ENCODE peak calls at places on chromosomes 3 and 15, in four cellular contexts. One of them, this sample, is unnamed. For H3K4me1, the result is how much of the 10 kb centered on the place peaks cover.

GRCh38 chr3:126527006-126527405 is 3.1 kb downstream of the CHST13 start:
- DNase-seq in transverse colon: no peak
- DNase-seq in CD8-positive, alpha-beta T cell: no peak
- DNase-seq in GM12878: no peak
- DNase-seq in this sample: peak

GRCh38 chr15:101664303-101664913 is 12.2 kb upstream of the TM2D3 start:
- DNase-seq in transverse colon: no peak
- DNase-seq in GM12878: no peak
- DNase-seq in CD8-positive, alpha-beta T cell: no peak
- DNase-seq in this sample: no peak

GRCh38 chr15:71136159-71137137 is 21.2 kb downstream of the THSD4 start:
- DNase-seq in transverse colon: no peak
- DNase-seq in GM12878: no peak
- DNase-seq in CD8-positive, alpha-beta T cell: no peak
- DNase-seq in this sample: no peak

GRCh38 chr15:85671156-85671555 is 123.6 kb downstream of the KLHL25 start:
- DNase-seq in GM12878: no peak
- DNase-seq in transverse colon: no peak
- DNase-seq in CD8-positive, alpha-beta T cell: no peak
- DNase-seq in this sample: no peak

GRCh38 chr3:45677045-45677436 is 12.2 kb upstream of the SACM1L start:
- DNase-seq in transverse colon: peak
- DNase-seq in GM12878: no peak
- DNase-seq in CD8-positive, alpha-beta T cell: peak
- DNase-seq in this sample: no peak

GRCh38 chr15:70582143-70582945 is 181.0 kb downstream of the UACA start:
- DNase-seq in GM12878: no peak
- DNase-seq in CD8-positive, alpha-beta T cell: no peak
- DNase-seq in transverse colon: no peak
- DNase-seq in this sample: no peak

GRCh38 chr3:157572559-157573270 is 69.5 kb upstream of the VEPH1 start:
- DNase-seq in transverse colon: peak
- DNase-seq in GM12878: no peak
- DNase-seq in CD8-positive, alpha-beta T cell: no peak
- DNase-seq in this sample: no peak

GRCh38 chr3:99971761-99972160 is 142.5 kb downstream of the FILIP1L start:
- DNase-seq in transverse colon: no peak
- DNase-seq in CD8-positive, alpha-beta T cell: no peak
- DNase-seq in GM12878: no peak
- DNase-seq in this sample: no peak

GRCh38 chr15:51162865-51163762 is 68.4 kb upstream of the TNFAIP8L3 start:
- DNase-seq in GM12878: peak
- DNase-seq in transverse colon: peak
- DNase-seq in CD8-positive, alpha-beta T cell: peak
- DNase-seq in this sample: no peak

GRCh38 chr3:188164248-188164687 is 10.3 kb downstream of the LPP start:
- DNase-seq in CD8-positive, alpha-beta T cell: no peak
- DNase-seq in GM12878: no peak
- DNase-seq in transverse colon: peak
- DNase-seq in this sample: no peak

GRCh38 chr3:188169826-188170455 is 16.0 kb downstream of the LPP start:
- DNase-seq in GM12878: no peak
- DNase-seq in CD8-positive, alpha-beta T cell: no peak
- DNase-seq in transverse colon: no peak
- DNase-seq in this sample: no peak

GRCh38 chr3:188160751-188161150 is 6.8 kb downstream of the LPP start:
- DNase-seq in transverse colon: no peak
- DNase-seq in CD8-positive, alpha-beta T cell: no peak
- DNase-seq in GM12878: no peak
- DNase-seq in this sample: no peak

GRCh38 chr3:188166471-188166870 is 12.5 kb downstream of the LPP start:
- DNase-seq in GM12878: no peak
- DNase-seq in transverse colon: no peak
- DNase-seq in CD8-positive, alpha-beta T cell: no peak
- DNase-seq in this sample: no peak

DNA sequence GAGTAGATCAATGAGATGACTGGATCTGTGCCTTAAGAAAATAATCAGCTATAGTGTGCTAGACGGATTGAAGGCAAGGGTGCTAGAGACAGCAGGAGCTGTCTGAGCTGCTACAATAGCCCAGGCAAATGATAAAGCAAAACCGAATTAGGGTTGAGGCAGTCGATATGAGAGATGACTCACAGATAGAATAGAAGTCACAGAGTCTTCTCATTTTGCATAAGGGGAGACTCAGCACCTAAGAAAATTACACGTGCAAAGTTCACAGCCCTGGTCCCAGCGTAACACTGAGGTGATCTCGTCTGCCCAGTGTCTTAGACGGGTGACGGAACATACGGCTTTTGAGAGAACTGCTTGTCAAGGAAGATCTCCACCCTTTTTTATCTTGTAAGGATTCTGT is 11.6 kb downstream of the LPP start:
- DNase-seq in CD8-positive, alpha-beta T cell: no peak
- DNase-seq in GM12878: no peak
- DNase-seq in transverse colon: no peak
- DNase-seq in this sample: no peak
- H3K4me1 ChIP-seq in CD8-positive, alpha-beta T cell: under half
- H3K4me1 ChIP-seq in GM12878: under half
- H3K4me1 ChIP-seq in transverse colon: half or more
- H3K4me1 ChIP-seq in this sample: under half

DNA sequence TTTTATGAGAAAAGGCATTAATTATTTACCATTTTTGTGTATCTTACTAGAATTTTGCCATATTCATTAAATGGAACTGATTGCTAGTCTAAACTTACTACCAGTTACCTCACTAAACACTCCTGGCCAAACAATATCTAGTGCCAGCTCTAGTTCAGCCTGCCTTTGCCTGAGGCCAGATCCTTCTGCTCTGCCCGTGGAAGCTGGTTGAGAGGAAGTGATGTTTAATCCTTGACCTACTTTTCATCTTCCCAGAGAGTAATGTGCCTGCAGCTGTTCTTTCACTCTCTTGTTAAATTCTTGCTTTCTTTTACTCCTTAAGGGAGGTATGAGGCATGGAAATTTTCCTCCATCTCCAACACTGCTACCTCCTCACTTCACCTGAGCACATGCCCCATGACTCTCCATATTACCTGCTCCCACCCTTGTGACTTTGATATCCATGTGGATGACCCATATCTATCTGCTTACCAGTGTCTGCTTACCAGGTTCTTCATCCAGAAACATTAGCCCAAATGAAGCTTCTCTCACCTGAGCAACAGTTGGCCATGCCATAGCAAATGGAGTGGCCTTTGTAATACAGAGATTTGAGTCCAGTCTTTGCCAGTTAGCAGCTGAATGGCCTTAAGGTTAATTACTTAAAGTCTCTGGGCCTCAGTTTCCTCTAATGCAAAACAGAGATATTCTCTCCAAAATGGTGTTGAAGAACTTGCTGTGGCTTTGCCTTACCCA is 53.4 kb downstream of the UBE2E1 start:
- DNase-seq in transverse colon: no peak
- DNase-seq in GM12878: no peak
- DNase-seq in CD8-positive, alpha-beta T cell: no peak
- DNase-seq in this sample: no peak
- H3K4me3 ChIP-seq in transverse colon: no peak
- H3K4me3 ChIP-seq in GM12878: no peak
- H3K4me3 ChIP-seq in CD8-positive, alpha-beta T cell: no peak
- H3K4me3 ChIP-seq in this sample: no peak

GRCh38 chr3:51434746-51435323 is 43.8 kb downstream of the RBM15B start:
- DNase-seq in CD8-positive, alpha-beta T cell: peak
- DNase-seq in GM12878: peak
- DNase-seq in transverse colon: peak
- DNase-seq in this sample: no peak
- TF ChIP-seq CTCF in CD8-positive, alpha-beta T cell: peak
- TF ChIP-seq CTCF in GM12878: peak
- TF ChIP-seq CTCF in transverse colon: peak
- TF ChIP-seq CTCF in this sample: peak

GRCh38 chr15:78212008-78212407 is 22.4 kb downstream of the ACSBG1 start:
- DNase-seq in GM12878: no peak
- DNase-seq in transverse colon: no peak
- DNase-seq in CD8-positive, alpha-beta T cell: no peak
- DNase-seq in this sample: no peak

GRCh38 chr15:78211189-78211921 is 23.0 kb downstream of the ACSBG1 start:
- DNase-seq in CD8-positive, alpha-beta T cell: no peak
- DNase-seq in GM12878: no peak
- DNase-seq in transverse colon: no peak
- DNase-seq in this sample: no peak

GRCh38 chr15:78213425-78213750 is 21.0 kb downstream of the ACSBG1 start:
- DNase-seq in GM12878: no peak
- DNase-seq in CD8-positive, alpha-beta T cell: no peak
- DNase-seq in transverse colon: no peak
- DNase-seq in this sample: no peak

GRCh38 chr15:78213956-78214355 is 20.4 kb downstream of the ACSBG1 start:
- DNase-seq in transverse colon: no peak
- DNase-seq in CD8-positive, alpha-beta T cell: no peak
- DNase-seq in GM12878: no peak
- DNase-seq in this sample: no peak

DNA sequence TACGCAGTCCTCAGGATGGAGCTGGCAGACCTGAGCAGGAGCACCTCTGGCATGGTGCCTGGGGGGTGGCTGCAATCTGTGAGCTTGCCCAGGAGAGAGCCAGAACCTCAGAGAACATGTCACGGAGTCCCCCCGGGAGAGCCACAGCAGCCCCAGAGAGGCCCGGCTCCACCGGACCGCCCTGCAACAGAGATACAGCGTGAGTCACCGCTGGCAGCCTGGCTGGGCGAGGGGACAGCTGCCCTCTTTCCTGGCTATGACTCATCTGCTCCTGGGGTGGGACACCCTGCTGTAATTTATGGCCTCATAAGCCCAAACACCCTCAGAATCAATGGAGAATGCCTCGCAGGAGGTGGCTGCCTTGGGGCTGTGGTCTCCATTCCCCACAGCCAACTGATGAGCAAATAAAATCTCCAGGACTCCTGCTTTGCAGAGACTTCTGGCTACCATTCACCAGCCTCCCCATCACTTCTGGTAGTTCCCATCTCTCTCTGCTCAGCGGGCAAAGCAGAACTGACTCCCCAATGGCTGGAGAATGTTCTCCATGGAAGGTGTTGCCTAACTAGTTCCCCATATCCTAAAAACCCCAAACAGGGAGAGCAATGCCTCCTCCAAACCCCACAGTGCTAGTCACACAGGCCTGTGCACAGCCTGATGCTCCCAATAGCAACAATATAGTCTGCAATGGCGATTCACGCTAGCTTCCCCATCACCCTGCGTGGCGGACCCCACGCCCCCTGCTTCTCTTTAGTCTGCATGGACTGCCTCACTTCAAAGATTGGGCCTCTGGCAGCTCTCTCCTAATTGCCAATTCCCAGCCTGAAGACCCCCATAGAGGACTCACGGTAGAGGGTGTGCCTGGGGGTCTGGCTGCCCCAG is 21.6 kb downstream of the ACSBG1 start:
- DNase-seq in CD8-positive, alpha-beta T cell: no peak
- DNase-seq in GM12878: no peak
- DNase-seq in transverse colon: peak
- DNase-seq in this sample: no peak
- H3K4me1 ChIP-seq in CD8-positive, alpha-beta T cell: under half
- H3K4me1 ChIP-seq in GM12878: under half
- H3K4me1 ChIP-seq in transverse colon: half or more
- H3K4me1 ChIP-seq in this sample: under half

DNA sequence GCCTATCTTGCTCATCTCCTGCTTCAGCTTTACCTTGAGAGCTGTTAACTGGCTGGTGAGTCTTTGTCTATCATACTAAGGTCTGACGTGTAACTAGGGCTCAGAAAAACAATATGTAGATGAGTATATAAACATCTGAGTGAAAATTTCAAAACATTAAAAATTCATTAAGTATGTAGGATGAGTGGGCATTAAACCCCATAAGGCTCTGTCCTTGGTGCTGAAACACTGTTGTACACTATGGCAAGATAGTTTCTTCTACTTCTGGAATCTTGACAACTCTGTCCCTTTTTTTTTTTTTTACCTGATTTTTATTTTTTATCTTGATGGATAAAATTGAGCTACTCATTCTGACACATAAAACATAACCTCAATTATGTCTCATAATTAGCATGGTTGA is 54.4 kb downstream of the DGKG start:
- DNase-seq in transverse colon: no peak
- DNase-seq in CD8-positive, alpha-beta T cell: no peak
- DNase-seq in GM12878: no peak
- DNase-seq in this sample: no peak
- H3K4me3 ChIP-seq in transverse colon: no peak
- H3K4me3 ChIP-seq in CD8-positive, alpha-beta T cell: no peak
- H3K4me3 ChIP-seq in GM12878: no peak
- H3K4me3 ChIP-seq in this sample: no peak

This sample was measured in left lung.